ENCODE peak calls at places on chromosome 1, in four cellular contexts. One of them, this sample, is unnamed.
A peak's percentile ranks its signal among the peaks of the same experiment; 100 is the strongest.

GRCh38 chr1:931380-932177 is 7.9 kb downstream of the SAMD11 start:
- DNase-seq in BE2C: no peak
- DNase-seq in heart right ventricle: no peak
- DNase-seq in OCI-LY7: no peak
- DNase-seq in this sample: no peak

GRCh38 chr1:58909162-58909560 is 125.3 kb upstream of the JUN start:
- DNase-seq in BE2C: no peak
- DNase-seq in heart right ventricle: no peak
- DNase-seq in OCI-LY7: no peak
- DNase-seq in this sample: no peak

GRCh38 chr1:9087411-9087810 is 18.0 kb upstream of the SLC2A5 start:
- DNase-seq in BE2C: no peak
- DNase-seq in heart right ventricle: no peak
- DNase-seq in OCI-LY7: no peak
- DNase-seq in this sample: no peak

GRCh38 chr1:85344256-85344694 is 67.8 kb upstream of the BCL10 start:
- DNase-seq in BE2C: peak; percentile 20
- DNase-seq in heart right ventricle: no peak
- DNase-seq in OCI-LY7: peak; percentile 4
- DNase-seq in this sample: no peak

GRCh38 chr1:76807543-76808260 is 59.6 kb upstream of the ST6GALNAC5 start:
- DNase-seq in BE2C: no peak
- DNase-seq in heart right ventricle: no peak
- DNase-seq in OCI-LY7: no peak
- DNase-seq in this sample: no peak

GRCh38 chr1:10726355-10726754 is 70.1 kb downstream of the CASZ1 start:
- DNase-seq in BE2C: no peak
- DNase-seq in heart right ventricle: peak; percentile 80
- DNase-seq in OCI-LY7: no peak
- DNase-seq in this sample: no peak

GRCh38 chr1:178490967-178491366 is 5.8 kb downstream of the CLEC20A start:
- DNase-seq in BE2C: no peak
- DNase-seq in heart right ventricle: no peak
- DNase-seq in OCI-LY7: no peak
- DNase-seq in this sample: no peak

GRCh38 chr1:158002022-158002629 is 8.7 kb downstream of the KIRREL1 start:
- DNase-seq in BE2C: no peak
- DNase-seq in heart right ventricle: no peak
- DNase-seq in OCI-LY7: no peak
- DNase-seq in this sample: no peak

GRCh38 chr1:182962554-182963115 is 9.7 kb upstream of the SHCBP1L start:
- DNase-seq in BE2C: peak; percentile 78
- DNase-seq in heart right ventricle: peak; percentile 72
- DNase-seq in OCI-LY7: peak; percentile 81
- DNase-seq in this sample: peak; percentile 82

GRCh38 chr1:116096013-116096618 is 15.1 kb upstream of the MAB21L3 start:
- DNase-seq in BE2C: no peak
- DNase-seq in heart right ventricle: no peak
- DNase-seq in OCI-LY7: no peak
- DNase-seq in this sample: no peak

GRCh38 chr1:191350938-191351337 is 807.3 kb upstream of the RGS18 start:
- DNase-seq in BE2C: no peak
- DNase-seq in heart right ventricle: no peak
- DNase-seq in OCI-LY7: no peak
- DNase-seq in this sample: no peak

GRCh38 chr1:109760581-109761226 is 3.0 kb downstream of the EPS8L3 start:
- DNase-seq in BE2C: no peak
- DNase-seq in heart right ventricle: no peak
- DNase-seq in OCI-LY7: no peak
- DNase-seq in this sample: no peak

GRCh38 chr1:185345913-185346717 is 29.1 kb upstream of the IVNS1ABP start:
- DNase-seq in BE2C: no peak
- DNase-seq in heart right ventricle: no peak
- DNase-seq in OCI-LY7: peak; percentile 13
- DNase-seq in this sample: no peak

GRCh38 chr1:1827456-1827855 is 49.2 kb upstream of the NADK start:
- DNase-seq in BE2C: no peak
- DNase-seq in heart right ventricle: no peak
- DNase-seq in OCI-LY7: no peak
- DNase-seq in this sample: no peak

GRCh38 chr1:222893255-222893654 is 78.4 kb downstream of the DISP1 start:
- DNase-seq in BE2C: no peak
- DNase-seq in heart right ventricle: no peak
- DNase-seq in OCI-LY7: no peak
- DNase-seq in this sample: no peak

GRCh38 chr1:36099681-36100341 is 11.1 kb downstream of the ADPRS start:
- DNase-seq in BE2C: peak; percentile 81
- DNase-seq in heart right ventricle: peak; percentile 83
- DNase-seq in OCI-LY7: peak; percentile 77
- DNase-seq in this sample: no peak

GRCh38 chr1:247409869-247410544 is 6.0 kb upstream of the NLRP3 start:
- DNase-seq in BE2C: no peak
- DNase-seq in heart right ventricle: no peak
- DNase-seq in OCI-LY7: no peak
- DNase-seq in this sample: no peak

GRCh38 chr1:10663668-10664035 is 132.8 kb downstream of the CASZ1 start:
- DNase-seq in BE2C: peak; percentile 81
- DNase-seq in heart right ventricle: peak; percentile 72
- DNase-seq in OCI-LY7: no peak
- DNase-seq in this sample: no peak

GRCh38 chr1:156486421-156487344 is 13.9 kb downstream of the MEF2D start:
- DNase-seq in BE2C: no peak
- DNase-seq in heart right ventricle: no peak
- DNase-seq in OCI-LY7: no peak
- DNase-seq in this sample: no peak

GRCh38 chr1:165954940-165955339 is 127.5 kb downstream of the UCK2 start:
- DNase-seq in BE2C: no peak
- DNase-seq in heart right ventricle: no peak
- DNase-seq in OCI-LY7: no peak
- DNase-seq in this sample: peak; percentile 93

GRCh38 chr1:229192031-229192430 is 78.9 kb upstream of the RAB4A start:
- DNase-seq in BE2C: no peak
- DNase-seq in heart right ventricle: no peak
- DNase-seq in OCI-LY7: no peak
- DNase-seq in this sample: no peak

GRCh38 chr1:61538228-61538627 is 186.7 kb downstream of the TM2D1 start:
- DNase-seq in BE2C: no peak
- DNase-seq in heart right ventricle: no peak
- DNase-seq in OCI-LY7: no peak
- DNase-seq in this sample: no peak

GRCh38 chr1:96416111-96416595 is 305.4 kb upstream of the PTBP2 start:
- DNase-seq in BE2C: peak; percentile 7
- DNase-seq in heart right ventricle: no peak
- DNase-seq in OCI-LY7: no peak
- DNase-seq in this sample: peak; percentile 98

GRCh38 chr1:31848381-31848897 is 32.6 kb upstream of the SPOCD1 start:
- DNase-seq in BE2C: no peak
- DNase-seq in heart right ventricle: no peak
- DNase-seq in OCI-LY7: peak; percentile 85
- DNase-seq in this sample: no peak

GRCh38 chr1:8430476-8430875 is 112.6 kb downstream of the SLC45A1 start:
- DNase-seq in BE2C: no peak
- DNase-seq in heart right ventricle: no peak
- DNase-seq in OCI-LY7: peak; percentile 58
- DNase-seq in this sample: no peak

GRCh38 chr1:109191377-109191776 is 22.3 kb upstream of the SARS1 start:
- DNase-seq in BE2C: no peak
- DNase-seq in heart right ventricle: no peak
- DNase-seq in OCI-LY7: peak; percentile 32
- DNase-seq in this sample: no peak

GRCh38 chr1:211829343-211830054 is 1.1 kb downstream of the LPGAT1 start:
- DNase-seq in BE2C: peak; percentile 53
- DNase-seq in heart right ventricle: peak; percentile 33
- DNase-seq in OCI-LY7: no peak
- DNase-seq in this sample: no peak

GRCh38 chr1:98906761-98907301 is 97.8 kb downstream of the PLPPR5 start:
- DNase-seq in BE2C: no peak
- DNase-seq in heart right ventricle: no peak
- DNase-seq in OCI-LY7: no peak
- DNase-seq in this sample: no peak

GRCh38 chr1:156703741-156704140 is 1.6 kb downstream of the CRABP2 start:
- DNase-seq in BE2C: no peak
- DNase-seq in heart right ventricle: no peak
- DNase-seq in OCI-LY7: no peak
- DNase-seq in this sample: no peak

GRCh38 chr1:16630661-16631247 is 17.4 kb upstream of the NBPF1 start:
- DNase-seq in BE2C: no peak
- DNase-seq in heart right ventricle: no peak
- DNase-seq in OCI-LY7: no peak
- DNase-seq in this sample: no peak

GRCh38 chr1:233439721-233440120 is 112.2 kb downstream of the MAP3K21 start:
- DNase-seq in BE2C: no peak
- DNase-seq in heart right ventricle: no peak
- DNase-seq in OCI-LY7: no peak
- DNase-seq in this sample: no peak

GRCh38 chr1:99717005-99717404 is 49.4 kb downstream of the FRRS1 start:
- DNase-seq in BE2C: no peak
- DNase-seq in heart right ventricle: no peak
- DNase-seq in OCI-LY7: no peak
- DNase-seq in this sample: no peak

GRCh38 chr1:83619497-83619896 is 379.4 kb downstream of the TTLL7 start:
- DNase-seq in BE2C: no peak
- DNase-seq in heart right ventricle: no peak
- DNase-seq in OCI-LY7: no peak
- DNase-seq in this sample: no peak

GRCh38 chr1:92503043-92503925 is 16.6 kb upstream of the GFI1 start:
- DNase-seq in BE2C: no peak
- DNase-seq in heart right ventricle: no peak
- DNase-seq in OCI-LY7: no peak
- DNase-seq in this sample: no peak
- H3K4me3 ChIP-seq in BE2C: no peak overlapping the region
- H3K4me3 ChIP-seq in heart right ventricle: no peak overlapping the region
- H3K4me3 ChIP-seq in OCI-LY7: no peak overlapping the region
- H3K4me3 ChIP-seq in this sample: no peak overlapping the region

GRCh38 chr1:244741692-244742091 is 88.8 kb downstream of the DESI2 start:
- DNase-seq in BE2C: no peak
- DNase-seq in heart right ventricle: no peak
- DNase-seq in OCI-LY7: no peak
- DNase-seq in this sample: no peak
- TF ChIP-seq CTCF in BE2C: no peak
- TF ChIP-seq CTCF in heart right ventricle: no peak
- TF ChIP-seq CTCF in OCI-LY7: no peak
- TF ChIP-seq CTCF in this sample: no peak

GRCh38 chr1:23421752-23422312 is 2.7 kb downstream of the TCEA3 start:
- DNase-seq in BE2C: no peak
- DNase-seq in heart right ventricle: no peak
- DNase-seq in OCI-LY7: no peak
- DNase-seq in this sample: peak; percentile 77

GRCh38 chr1:23422313-23422877 is 2.2 kb downstream of the TCEA3 start:
- DNase-seq in BE2C: peak; percentile 77
- DNase-seq in heart right ventricle: peak; percentile 78
- DNase-seq in OCI-LY7: no peak
- DNase-seq in this sample: peak; percentile 70

GRCh38 chr1:23422955-23423354 is 1.6 kb downstream of the TCEA3 start:
- DNase-seq in BE2C: no peak
- DNase-seq in heart right ventricle: no peak
- DNase-seq in OCI-LY7: no peak
- DNase-seq in this sample: no peak

GRCh38 chr1:23424171-23424959 is at the start of gene TCEA3:
- DNase-seq in BE2C: no peak
- DNase-seq in heart right ventricle: peak; percentile 66
- DNase-seq in OCI-LY7: no peak
- DNase-seq in this sample: no peak

GRCh38 chr1:23423415-23424170 is 955 bp downstream of the TCEA3 start:
- DNase-seq in BE2C: peak; percentile 31
- DNase-seq in heart right ventricle: peak; percentile 45
- DNase-seq in OCI-LY7: no peak
- DNase-seq in this sample: no peak
- H3K4me3 ChIP-seq in BE2C: no peak overlapping the region
- H3K4me3 ChIP-seq in heart right ventricle: peak overlapping the region; percentile 80
- H3K4me3 ChIP-seq in OCI-LY7: no peak overlapping the region
- H3K4me3 ChIP-seq in this sample: peak overlapping the region; percentile 36

GRCh38 chr1:201896951-201897391 is 8.3 kb downstream of the SHISA4 start:
- DNase-seq in BE2C: no peak
- DNase-seq in heart right ventricle: no peak
- DNase-seq in OCI-LY7: no peak
- DNase-seq in this sample: no peak

GRCh38 chr1:201893431-201893830 is 4.7 kb downstream of the SHISA4 start:
- DNase-seq in BE2C: no peak
- DNase-seq in heart right ventricle: no peak
- DNase-seq in OCI-LY7: no peak
- DNase-seq in this sample: no peak

GRCh38 chr1:201894343-201895119 is 5.8 kb downstream of the SHISA4 start:
- DNase-seq in BE2C: no peak
- DNase-seq in heart right ventricle: no peak
- DNase-seq in OCI-LY7: no peak
- DNase-seq in this sample: no peak

GRCh38 chr1:201895913-201896807 is 7.5 kb downstream of the SHISA4 start:
- DNase-seq in BE2C: peak; percentile 92
- DNase-seq in heart right ventricle: peak; percentile 91
- DNase-seq in OCI-LY7: peak; percentile 85
- DNase-seq in this sample: peak; percentile 85

GRCh38 chr1:201895120-201895665 is 6.5 kb downstream of the SHISA4 start:
- DNase-seq in BE2C: no peak
- DNase-seq in heart right ventricle: no peak
- DNase-seq in OCI-LY7: no peak
- DNase-seq in this sample: no peak
- TF ChIP-seq CTCF in BE2C: no peak
- TF ChIP-seq CTCF in heart right ventricle: no peak
- TF ChIP-seq CTCF in OCI-LY7: no peak
- TF ChIP-seq CTCF in this sample: no peak

DNA sequence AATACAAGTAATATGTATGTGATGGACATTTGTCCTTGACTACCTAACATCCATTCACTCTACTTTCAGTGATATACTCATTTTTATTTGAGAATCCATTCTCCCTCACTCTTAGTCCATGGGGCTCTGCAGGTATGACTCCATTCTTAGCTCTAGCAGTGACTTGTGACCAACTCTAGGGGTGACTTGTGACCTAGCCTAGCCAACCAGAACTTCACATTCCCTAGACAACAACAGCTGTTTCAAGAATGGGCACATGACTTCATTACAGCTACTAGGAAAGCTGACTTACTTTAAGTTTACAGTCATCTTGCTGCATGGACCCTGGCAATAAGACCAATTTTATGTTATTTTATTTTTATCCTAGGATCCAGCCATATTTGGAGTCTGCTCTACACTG is 23.6 kb upstream of the DDX59 start:
- DNase-seq in BE2C: no peak
- DNase-seq in heart right ventricle: no peak
- DNase-seq in OCI-LY7: no peak
- DNase-seq in this sample: no peak
- H3K4me3 ChIP-seq in BE2C: no peak overlapping the region
- H3K4me3 ChIP-seq in heart right ventricle: no peak overlapping the region
- H3K4me3 ChIP-seq in OCI-LY7: no peak overlapping the region
- H3K4me3 ChIP-seq in this sample: no peak overlapping the region

GRCh38 chr1:237570530-237570929 is 320.2 kb downstream of the ZP4 start:
- DNase-seq in BE2C: no peak
- DNase-seq in heart right ventricle: no peak
- DNase-seq in OCI-LY7: no peak
- DNase-seq in this sample: no peak
- TF ChIP-seq CTCF in BE2C: peak; percentile 48
- TF ChIP-seq CTCF in heart right ventricle: no peak
- TF ChIP-seq CTCF in OCI-LY7: peak; percentile 31
- TF ChIP-seq CTCF in this sample: no peak

This sample was measured in HFF-Myc.